ENCODE peak calls at places on chromosomes 1 and 21, in nine cellular contexts. X is astrocyte of the spinal cord; Z is AG04449; Y is upper lobe of left lung; F is AG04450; Q is HL-60; B is PC-3; V is CD8-positive, alpha-beta T cell; R is fibroblast of lung. G is an unnamed sample.
A peak's percentile ranks its signal among the peaks of the same experiment; 100 is the strongest.

GRCh38 chr21:16620921-16621320 is 891.1 kb downstream of the USP25 start:
- DNase-seq in F (no peak), Y (no peak), B (no peak), X (no peak), Q (no peak), R (no peak), Z (no peak), V (no peak), G (no peak)

GRCh38 chr1:179393721-179394120 is 27.9 kb downstream of the AXDND1 start:
- DNase-seq in V (no peak), X (no peak), Y (no peak), F (no peak), Q (no peak), R (no peak), Z (no peak), B (no peak), G (no peak)

GRCh38 chr1:91546301-91546581 is 45.6 kb downstream of the CDC7 start:
- DNase-seq in B (no peak), X (no peak), Z (no peak), V (no peak), R (no peak), Y (no peak), F (no peak), Q (no peak), G (no peak)

GRCh38 chr1:234409328-234409727 is 36.1 kb downstream of the COA6 start:
- DNase-seq in R (peak; percentile 21), X (no peak), Z (no peak), B (no peak), F (no peak), V (no peak), Q (no peak), Y (no peak), G (peak; percentile 22)

GRCh38 chr1:97489834-97490233 is 431.0 kb downstream of the DPYD start:
- DNase-seq in V (no peak), R (peak; percentile 61), F (no peak), Q (peak; percentile 47), B (peak; percentile 30), X (peak; percentile 12), Z (no peak), Y (no peak), G (peak; percentile 77)

GRCh38 chr1:12616709-12617373 is 1.2 kb downstream of the DHRS3 start:
- DNase-seq in Z (no peak), Y (peak; percentile 41), F (no peak), B (peak; percentile 11), R (no peak), Q (no peak), V (peak; percentile 34), X (no peak), G (peak; percentile 59)

GRCh38 chr21:46097826-46098286 is at the start of gene COL6A2:
- DNase-seq in Q (no peak), Z (no peak), X (peak; percentile 67), F (no peak), Y (peak; percentile 46), V (peak; percentile 58), R (peak; percentile 64), B (peak; percentile 75), G (peak; percentile 92)

GRCh38 chr1:174077755-174078490 is 55.8 kb upstream of the RC3H1 start:
- DNase-seq in Q (no peak), R (no peak), Y (no peak), X (peak; percentile 9), F (no peak), V (no peak), Z (no peak), B (no peak), G (no peak)

GRCh38 chr1:28755701-28756100 is 19.0 kb downstream of the YTHDF2 start:
- DNase-seq in F (no peak), Q (no peak), R (no peak), V (no peak), Z (no peak), B (no peak), Y (no peak), X (no peak), G (no peak)

GRCh38 chr1:21811875-21812305 is at the start of gene LDLRAD2:
- DNase-seq in B (no peak), Q (no peak), Y (no peak), F (no peak), X (no peak), Z (no peak), R (no peak), V (no peak), G (no peak)

GRCh38 chr1:225973158-225973557 is 26.0 kb downstream of the SDE2 start:
- DNase-seq in Q (no peak), R (no peak), V (no peak), F (no peak), B (peak; percentile 49), X (no peak), Y (no peak), Z (no peak), G (no peak)

GRCh38 chr1:209583408-209583807 is at the start of gene CAMK1G:
- DNase-seq in Y (no peak), Z (peak; percentile 41), F (peak; percentile 54), Q (no peak), V (no peak), R (peak; percentile 88), B (peak; percentile 56), X (peak; percentile 72), G (peak; percentile 43)

GRCh38 chr1:83583351-83584014 is 415.4 kb downstream of the TTLL7 start:
- DNase-seq in Z (no peak), B (peak; percentile 23), V (no peak), Y (no peak), X (no peak), F (no peak), R (peak; percentile 28), Q (no peak), G (peak; percentile 55)

GRCh38 chr21:45981641-45982255 is at the start of gene COL6A1:
- DNase-seq in Z (no peak), R (no peak), B (peak; percentile 50), X (peak; percentile 70), Y (peak; percentile 50), Q (no peak), F (no peak), V (peak; percentile 38), G (peak; percentile 71)

GRCh38 chr1:14794136-14794768 is 195.8 kb downstream of the KAZN start:
- DNase-seq in Z (no peak), Q (no peak), Y (no peak), X (no peak), R (no peak), V (no peak), F (no peak), B (no peak), G (no peak)

GRCh38 chr1:185260611-185261010 is 56.4 kb downstream of the IVNS1ABP start:
- DNase-seq in X (no peak), Z (no peak), B (peak; percentile 48), Q (no peak), R (no peak), V (no peak), Y (no peak), F (no peak), G (no peak)

GRCh38 chr1:228939881-228940392 is 204.7 kb downstream of the RHOU start:
- DNase-seq in B (no peak), F (no peak), X (no peak), Q (no peak), R (no peak), Y (no peak), V (no peak), Z (no peak), G (no peak)

GRCh38 chr1:3649342-3650247 is at the start of gene WRAP73:
- DNase-seq in X (peak; percentile 92), V (peak; percentile 90), Z (peak; percentile 26), Q (peak; percentile 85), B (peak; percentile 98), Y (peak; percentile 91), F (peak; percentile 75), R (peak; percentile 90), G (peak; percentile 88)
- TF ChIP-seq CTCF in X (no peak), V (no peak), Z (peak; percentile 27), Q (peak; percentile 6), B (peak; percentile 42), Y (no peak), F (peak; percentile 36), R (no peak), G (peak; percentile 6)

GRCh38 chr1:3076388-3076740 is 7.4 kb downstream of the PRDM16 start:
- DNase-seq in Z (no peak), V (no peak), R (no peak), Y (no peak), X (no peak), F (no peak), Q (no peak), B (no peak), G (no peak)
- H3K4me3 ChIP-seq in Z (no peak overlapping the region), V (no peak overlapping the region), R (no peak overlapping the region), Y (no peak overlapping the region), X (no peak overlapping the region), F (no peak overlapping the region), Q (no peak overlapping the region), B (no peak overlapping the region), G (no peak overlapping the region)

GRCh38 chr21:42669069-42669468 is 15.6 kb downstream of the PDE9A start:
- DNase-seq in B (peak; percentile 52), V (no peak), F (no peak), Y (no peak), Q (no peak), Z (no peak), R (no peak), X (no peak), G (no peak)
- TF ChIP-seq CTCF in B (peak; percentile 62), V (no peak), F (no peak), Y (no peak), Q (no peak), Z (no peak), R (no peak), X (peak; percentile 2), G (no peak)

DNA sequence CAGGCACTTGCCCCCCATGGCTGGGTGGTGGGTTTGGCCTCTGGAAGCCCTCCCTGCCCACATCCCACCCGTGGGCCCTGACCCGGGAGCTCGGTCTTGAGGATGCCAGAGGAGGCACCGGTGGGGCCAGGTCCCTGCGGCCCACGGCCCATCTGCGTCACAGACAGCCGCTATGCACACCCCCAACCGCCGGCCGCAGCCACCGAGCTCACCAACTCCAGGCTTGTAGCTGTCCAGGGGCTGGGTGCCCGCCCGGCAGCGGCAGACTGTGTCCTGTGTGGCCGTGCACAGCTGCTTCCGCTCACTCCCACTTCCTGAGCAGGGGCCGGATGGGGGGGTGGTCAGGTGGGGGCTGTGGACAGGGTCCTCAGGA is 1.2 kb downstream of the TNFRSF4 start:
- DNase-seq in X (no peak), Y (peak; percentile 56), Z (no peak), B (no peak), Q (no peak), F (no peak), V (peak; percentile 54), R (no peak), G (no peak)
- H3K4me3 ChIP-seq in X (no peak overlapping the region), Y (peak overlapping the region; percentile 42), Z (no peak overlapping the region), B (no peak overlapping the region), Q (no peak overlapping the region), F (no peak overlapping the region), V (peak overlapping the region; percentile 30), R (no peak overlapping the region), G (no peak overlapping the region)

DNA sequence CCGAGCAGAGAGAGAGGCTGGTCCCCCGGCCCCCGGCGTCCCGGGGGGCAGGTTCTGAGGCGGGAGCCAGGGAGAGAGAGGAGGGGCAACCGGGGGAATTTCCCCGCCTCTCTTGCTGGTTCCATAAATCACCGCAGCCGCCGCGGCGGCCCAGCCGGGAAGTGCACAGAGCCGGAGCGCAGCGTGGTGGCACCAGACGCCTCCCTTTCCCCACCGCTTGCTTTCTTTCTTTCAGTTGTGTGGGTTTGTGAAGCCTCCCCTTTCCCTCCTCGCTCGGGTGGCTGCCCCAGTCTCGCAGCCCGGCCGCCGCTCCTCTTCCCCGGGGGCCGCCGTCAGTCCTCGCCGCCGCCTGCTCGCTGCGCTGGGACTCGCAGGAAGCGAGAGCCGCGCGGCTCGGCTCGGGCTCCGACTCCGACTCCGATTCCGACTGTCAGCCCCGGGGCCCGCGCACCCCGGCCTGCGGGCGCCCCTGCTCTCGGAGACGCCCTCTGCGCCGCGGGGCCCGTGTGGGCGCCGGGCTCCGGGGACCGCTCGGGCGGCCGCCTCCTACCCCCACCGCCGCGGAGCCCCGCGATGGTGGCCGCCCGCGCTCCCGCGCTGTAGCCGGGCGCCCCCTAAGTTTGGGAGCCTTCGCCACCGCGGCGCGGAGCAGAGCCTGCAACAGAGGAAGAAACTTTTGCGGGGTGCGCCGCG is at the start of gene CACHD1:
- DNase-seq in X (peak; percentile 80), V (peak; percentile 46), Y (peak; percentile 84), Z (no peak), F (peak; percentile 33), R (peak; percentile 79), B (peak; percentile 75), Q (peak; percentile 1), G (peak; percentile 61)
- TF ChIP-seq CTCF in X (peak; percentile 52), V (no peak), Y (no peak), Z (peak; percentile 55), F (peak; percentile 41), R (peak; percentile 46), B (no peak), Q (no peak), G (peak; percentile 26)

G was measured in foreskin fibroblast.